ENCODE peak calls at places on chromosomes 12 and 14, in ten cellular contexts. U is heart right ventricle; J is memory B cell; E is heart left ventricle; L is omental fat pad; N is kidney epithelial cell; O is T-helper 2 cell; T is WTC11; M is AG20443; S is effector CD4-positive, alpha-beta T cell. D is an unnamed sample.

GRCh38 chr12:29072631-29073030 is 76.4 kb upstream of the FAR2 start:
- DNase-seq in U (no peak), J (no peak), E (no peak), L (no peak), N (peak; percentile 18), O (no peak), T (no peak), M (no peak), S (no peak), D (no peak)

GRCh38 chr12:73235387-73235786 is 963.2 kb downstream of the TRHDE start:
- DNase-seq in U (no peak), J (no peak), E (no peak), L (no peak), N (no peak), O (no peak), T (no peak), M (no peak), S (no peak), D (no peak)

GRCh38 chr12:75533239-75533638 is 21.8 kb upstream of the KRR1 start:
- DNase-seq in U (no peak), J (no peak), E (no peak), L (no peak), N (no peak), O (no peak), T (no peak), M (no peak), S (no peak), D (no peak)

GRCh38 chr14:105092912-105093425 is 27.7 kb upstream of the GPR132 start:
- DNase-seq in U (peak; percentile 53), J (peak; percentile 67), E (peak; percentile 65), L (no peak), N (no peak), O (peak; percentile 48), T (no peak), M (peak; percentile 96), S (peak; percentile 39), D (peak; percentile 38)

GRCh38 chr12:96063046-96063445 is 27.7 kb upstream of the LTA4H start:
- DNase-seq in U (no peak), J (no peak), E (no peak), L (no peak), N (no peak), O (no peak), T (no peak), M (no peak), S (no peak), D (no peak)

GRCh38 chr14:70886421-70887206 is 20.6 kb upstream of the PCNX1 start:
- DNase-seq in U (no peak), J (no peak), E (no peak), L (no peak), N (no peak), O (peak; percentile 21), T (no peak), M (no peak), S (no peak), D (no peak)

GRCh38 chr12:47717443-47718193 is 7.7 kb downstream of the ENDOU start:
- DNase-seq in U (peak; percentile 93), J (no peak), E (peak; percentile 91), L (peak; percentile 50), N (no peak), O (peak; percentile 35), T (peak; percentile 88), M (peak; percentile 94), S (peak; percentile 35), D (peak; percentile 32)

GRCh38 chr14:70692210-70692609 is 50.5 kb downstream of the TTC9 start:
- DNase-seq in U (peak; percentile 7), J (no peak), E (peak; percentile 13), L (no peak), N (no peak), O (no peak), T (no peak), M (no peak), S (no peak), D (no peak)

GRCh38 chr12:26402648-26403047 is 207.3 kb downstream of the SSPN start:
- DNase-seq in U (no peak), J (no peak), E (no peak), L (no peak), N (peak; percentile 53), O (no peak), T (peak; percentile 21), M (no peak), S (no peak), D (no peak)

GRCh38 chr12:69476276-69477017 is 6.3 kb downstream of the FRS2 start:
- DNase-seq in U (no peak), J (no peak), E (no peak), L (no peak), N (no peak), O (no peak), T (no peak), M (no peak), S (no peak), D (no peak)

GRCh38 chr12:132152921-132153321 is 8.7 kb downstream of the NOC4L start:
- DNase-seq in U (no peak), J (no peak), E (no peak), L (no peak), N (no peak), O (peak; percentile 3), T (no peak), M (no peak), S (no peak), D (no peak)

GRCh38 chr12:32296541-32296940 is 102.8 kb upstream of the FGD4 start:
- DNase-seq in U (no peak), J (no peak), E (no peak), L (no peak), N (peak; percentile 79), O (no peak), T (no peak), M (no peak), S (no peak), D (no peak)

GRCh38 chr14:70718383-70719123 is 76.8 kb downstream of the TTC9 start:
- DNase-seq in U (no peak), J (no peak), E (no peak), L (no peak), N (no peak), O (no peak), T (no peak), M (no peak), S (no peak), D (no peak)

GRCh38 chr12:132300789-132301722 is 28.3 kb downstream of the GALNT9 start:
- DNase-seq in U (no peak), J (no peak), E (no peak), L (no peak), N (no peak), O (no peak), T (no peak), M (no peak), S (no peak), D (no peak)

GRCh38 chr12:107092669-107093546 is 441 bp downstream of the CRY1 start:
- DNase-seq in U (peak; percentile 54), J (no peak), E (peak; percentile 20), L (peak; percentile 52), N (peak; percentile 23), O (peak; percentile 68), T (peak; percentile 46), M (no peak), S (peak; percentile 73), D (peak; percentile 68)

GRCh38 chr12:118302053-118302452 is 70.7 kb downstream of the TAOK3 start:
- DNase-seq in U (no peak), J (no peak), E (no peak), L (no peak), N (peak; percentile 12), O (no peak), T (no peak), M (no peak), S (no peak), D (no peak)

GRCh38 chr14:104286496-104286895 is 148.1 kb downstream of the KIF26A start:
- DNase-seq in U (no peak), J (no peak), E (no peak), L (no peak), N (no peak), O (no peak), T (no peak), M (no peak), S (no peak), D (no peak)

GRCh38 chr14:29900609-29901350 is 26.9 kb downstream of the PRKD1 start:
- DNase-seq in U (no peak), J (no peak), E (no peak), L (no peak), N (no peak), O (no peak), T (no peak), M (no peak), S (no peak), D (no peak)

GRCh38 chr12:101746661-101747060 is 7.4 kb upstream of the SYCP3 start:
- DNase-seq in U (no peak), J (no peak), E (no peak), L (no peak), N (no peak), O (no peak), T (no peak), M (no peak), S (no peak), D (no peak)

GRCh38 chr14:30389134-30389900 is 169.6 kb upstream of the G2E3 start:
- DNase-seq in U (peak; percentile 10), J (no peak), E (peak; percentile 7), L (peak; percentile 26), N (no peak), O (no peak), T (no peak), M (no peak), S (no peak), D (no peak)

GRCh38 chr12:21815306-21816062 is 41.0 kb upstream of the KCNJ8 start:
- DNase-seq in U (no peak), J (no peak), E (no peak), L (no peak), N (no peak), O (no peak), T (no peak), M (no peak), S (no peak), D (no peak)

GRCh38 chr14:62357362-62357761 is 595.1 kb downstream of the SNAPC1 start:
- DNase-seq in U (no peak), J (no peak), E (no peak), L (no peak), N (no peak), O (no peak), T (no peak), M (no peak), S (no peak), D (no peak)

GRCh38 chr14:55265197-55265596 is 6.0 kb upstream of the FBXO34 start:
- DNase-seq in U (no peak), J (no peak), E (no peak), L (no peak), N (no peak), O (no peak), T (no peak), M (no peak), S (no peak), D (no peak)

GRCh38 chr14:102777711-102778615 is 714 bp downstream of the TRAF3 start:
- DNase-seq in U (no peak), J (peak; percentile 60), E (peak; percentile 9), L (no peak), N (no peak), O (no peak), T (no peak), M (peak; percentile 86), S (peak; percentile 8), D (peak; percentile 11)

GRCh38 chr12:42238240-42239140 is at the start of gene YAF2:
- DNase-seq in U (peak; percentile 90), J (peak; percentile 72), E (peak; percentile 92), L (peak; percentile 69), N (peak; percentile 44), O (peak; percentile 84), T (peak; percentile 79), M (peak; percentile 97), S (peak; percentile 85), D (peak; percentile 76)

GRCh38 chr12:17588968-17589367 is 501.0 kb downstream of the RERGL start:
- DNase-seq in U (no peak), J (no peak), E (no peak), L (no peak), N (no peak), O (no peak), T (peak; percentile 24), M (no peak), S (no peak), D (no peak)

GRCh38 chr12:116372815-116373214 is 95.3 kb upstream of the MED13L start:
- DNase-seq in U (no peak), J (no peak), E (no peak), L (no peak), N (no peak), O (no peak), T (no peak), M (no peak), S (no peak), D (no peak)

GRCh38 chr14:64194404-64194803 is 99.8 kb downstream of the ESR2 start:
- DNase-seq in U (no peak), J (no peak), E (no peak), L (no peak), N (no peak), O (no peak), T (no peak), M (no peak), S (no peak), D (no peak)

D was measured in effector CD8-positive, alpha-beta T cell.